ENCODE peak calls at places on chromosomes 6 and 20, in seven cellular contexts. H, D, P, U, V, R and M are unnamed samples.

GRCh38 chr20:2142649-2143048 is 41.0 kb downstream of the STK35 start:
- DNase-seq in H (no peak), D (no peak), P (no peak), U (no peak), V (no peak), R (no peak), M (no peak)

GRCh38 chr20:32945710-32946221 is 58.5 kb downstream of the SUN5 start:
- DNase-seq in H (no peak), D (peak; percentile 21), P (peak; percentile 49), U (no peak), V (peak; percentile 51), R (no peak), M (peak; percentile 67)

GRCh38 chr6:157131250-157131649 is 192.1 kb downstream of the TMEM242 start:
- DNase-seq in H (no peak), D (no peak), P (no peak), U (no peak), V (no peak), R (no peak), M (no peak)

GRCh38 chr6:9292975-9293374 is 857.6 kb upstream of the SLC35B3 start:
- DNase-seq in H (no peak), D (no peak), P (no peak), U (no peak), V (no peak), R (no peak), M (no peak)

GRCh38 chr6:149007846-149008245 is 261.0 kb downstream of the UST start:
- DNase-seq in H (no peak), D (no peak), P (no peak), U (no peak), V (no peak), R (no peak), M (no peak)

GRCh38 chr6:157090736-157091135 is 232.6 kb downstream of the TMEM242 start:
- DNase-seq in H (no peak), D (no peak), P (no peak), U (no peak), V (no peak), R (no peak), M (no peak)

GRCh38 chr6:13447949-13448724 is 39.3 kb downstream of the GFOD1 start:
- DNase-seq in H (no peak), D (no peak), P (no peak), U (no peak), V (no peak), R (no peak), M (no peak)

GRCh38 chr6:139591075-139591474 is 216.6 kb upstream of the CITED2 start:
- DNase-seq in H (no peak), D (no peak), P (no peak), U (no peak), V (no peak), R (no peak), M (no peak)

GRCh38 chr6:31734703-31735500 is 1.4 kb downstream of the CLIC1 start:
- DNase-seq in H (peak; percentile 59), D (no peak), P (peak; percentile 64), U (no peak), V (peak; percentile 70), R (no peak), M (peak; percentile 35)

DNA sequence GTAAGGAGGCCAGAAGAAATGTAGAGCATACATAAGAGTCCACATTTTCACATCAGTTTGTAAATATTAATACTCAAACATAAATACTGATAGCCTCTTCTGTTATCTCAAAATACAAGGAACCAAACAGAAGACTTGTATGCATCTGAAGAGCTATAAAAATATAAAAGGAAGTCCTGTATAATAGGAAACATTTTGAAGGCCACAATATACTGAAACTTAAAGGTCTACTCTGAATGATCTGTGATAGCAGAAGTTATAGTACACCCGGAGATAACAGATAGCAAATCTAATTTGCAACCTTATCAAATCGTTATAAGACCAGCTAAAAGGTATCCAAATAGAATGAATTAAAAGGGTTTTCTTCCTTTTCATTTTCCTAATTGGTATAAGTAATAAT is 111.2 kb downstream of the HIVEP2 start:
- DNase-seq in H (no peak), D (no peak), P (no peak), U (no peak), V (no peak), R (no peak), M (no peak)
- H3K4me1 ChIP-seq in H (peaks cover 35% of the 10 kb centered on the region), D (peaks cover 24% of the 10 kb centered on the region), P (peaks cover 25% of the 10 kb centered on the region), U (no peaks in the 10 kb centered on the region), V (peaks cover 30% of the 10 kb centered on the region), R (no peaks in the 10 kb centered on the region), M (peaks cover 57% of the 10 kb centered on the region)

GRCh38 chr6:129685640-129686031 is 24.3 kb downstream of the ARHGAP18 start:
- DNase-seq in H (no peak), D (no peak), P (no peak), U (no peak), V (no peak), R (no peak), M (no peak)

GRCh38 chr6:129683606-129684322 is 26.2 kb downstream of the ARHGAP18 start:
- DNase-seq in H (peak; percentile 86), D (peak; percentile 87), P (no peak), U (peak; percentile 66), V (peak; percentile 88), R (peak; percentile 75), M (peak; percentile 50)

GRCh38 chr6:129686941-129687627 is 22.9 kb downstream of the ARHGAP18 start:
- DNase-seq in H (no peak), D (no peak), P (no peak), U (no peak), V (no peak), R (no peak), M (peak; percentile 76)

GRCh38 chr6:129684323-129684884 is 25.6 kb downstream of the ARHGAP18 start:
- DNase-seq in H (no peak), D (no peak), P (no peak), U (no peak), V (no peak), R (no peak), M (no peak)

DNA sequence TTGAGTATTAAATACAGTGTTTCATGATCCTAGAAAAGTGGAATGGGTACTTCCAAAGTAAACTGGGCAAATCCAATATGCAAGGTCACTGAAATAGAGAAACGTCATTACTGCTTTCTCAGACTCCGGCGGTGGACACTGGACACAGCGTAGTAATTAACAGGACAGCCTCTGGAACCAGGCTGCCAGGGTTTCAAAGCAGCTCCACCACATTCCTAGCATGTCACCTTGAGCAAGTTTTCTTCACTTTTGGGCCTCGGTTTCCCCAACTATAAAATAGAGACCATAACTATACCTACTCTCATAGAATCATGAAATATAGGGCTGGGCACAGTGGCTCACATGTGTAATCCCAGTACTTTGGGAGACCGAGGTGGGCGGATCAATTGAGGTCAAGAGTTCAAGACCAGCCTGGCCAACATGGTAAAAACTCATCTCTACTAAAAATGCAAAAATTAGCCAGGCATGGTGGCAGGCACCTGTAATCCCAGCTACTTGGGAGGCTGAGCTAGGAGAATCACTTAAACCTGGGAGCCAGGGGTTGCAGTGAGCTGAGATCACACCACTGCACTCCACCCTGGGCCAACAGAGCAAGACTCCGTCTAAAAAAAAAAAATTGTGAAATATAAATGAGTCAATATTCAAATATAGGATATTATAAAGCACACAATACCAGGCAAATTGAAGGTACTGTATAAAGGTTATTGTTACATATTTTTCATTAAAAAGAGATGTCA is 24.9 kb downstream of the ARHGAP18 start:
- DNase-seq in H (no peak), D (no peak), P (no peak), U (no peak), V (no peak), R (no peak), M (no peak)
- H3K4me1 ChIP-seq in H (peaks cover 41% of the 10 kb centered on the region), D (peaks cover 100% of the 10 kb centered on the region), P (no peaks in the 10 kb centered on the region), U (peaks cover 18% of the 10 kb centered on the region), V (peaks cover 18% of the 10 kb centered on the region), R (peaks cover 38% of the 10 kb centered on the region), M (peaks cover 43% of the 10 kb centered on the region)

GRCh38 chr6:43773050-43773956 is 3.3 kb downstream of the VEGFA start:
- DNase-seq in H (peak; percentile 68), D (peak; percentile 44), P (peak; percentile 72), U (peak; percentile 27), V (peak; percentile 76), R (peak; percentile 84), M (no peak)

GRCh38 chr6:43774776-43775583 is 5.0 kb downstream of the VEGFA start:
- DNase-seq in H (peak; percentile 57), D (no peak), P (peak; percentile 77), U (peak; percentile 79), V (peak; percentile 58), R (peak; percentile 89), M (peak; percentile 29)

GRCh38 chr6:43776115-43776798 is 6.2 kb downstream of the VEGFA start:
- DNase-seq in H (no peak), D (no peak), P (no peak), U (no peak), V (no peak), R (peak; percentile 51), M (no peak)

GRCh38 chr6:43772571-43773049 is 2.6 kb downstream of the VEGFA start:
- DNase-seq in H (peak; percentile 28), D (no peak), P (peak; percentile 79), U (no peak), V (no peak), R (no peak), M (no peak)

GRCh38 chr6:43773981-43774775 is 4.2 kb downstream of the VEGFA start:
- DNase-seq in H (no peak), D (no peak), P (no peak), U (no peak), V (no peak), R (peak; percentile 33), M (no peak)
- H3K4me1 ChIP-seq in H (peaks cover 30% of the 10 kb centered on the region), D (peaks cover 50% of the 10 kb centered on the region), P (peaks cover 10% of the 10 kb centered on the region), U (peaks cover 34% of the 10 kb centered on the region), V (peaks cover 21% of the 10 kb centered on the region), R (peaks cover 32% of the 10 kb centered on the region), M (peaks cover 33% of the 10 kb centered on the region)

GRCh38 chr6:163427498-163428254 is 13.2 kb downstream of the QKI start:
- DNase-seq in H (peak; percentile 66), D (peak; percentile 16), P (no peak), U (no peak), V (peak; percentile 47), R (no peak), M (peak; percentile 37)
- H3K4me1 ChIP-seq in H (peaks cover 37% of the 10 kb centered on the region), D (no peaks in the 10 kb centered on the region), P (peaks cover 82% of the 10 kb centered on the region), U (peaks cover 5% of the 10 kb centered on the region), V (peaks cover 4% of the 10 kb centered on the region), R (peaks cover 62% of the 10 kb centered on the region), M (no peaks in the 10 kb centered on the region)

GRCh38 chr20:50283922-50284810 is 93.5 kb downstream of the CEBPB start:
- DNase-seq in H (peak; percentile 80), D (peak; percentile 74), P (no peak), U (peak; percentile 69), V (peak; percentile 76), R (peak; percentile 90), M (no peak)

GRCh38 chr20:50286174-50286511 is 95.5 kb downstream of the CEBPB start:
- DNase-seq in H (no peak), D (no peak), P (no peak), U (no peak), V (no peak), R (no peak), M (no peak)

GRCh38 chr20:50285376-50286173 is 94.9 kb downstream of the CEBPB start:
- DNase-seq in H (no peak), D (no peak), P (no peak), U (no peak), V (peak; percentile 34), R (no peak), M (no peak)

GRCh38 chr20:50283370-50283769 is 92.7 kb downstream of the CEBPB start:
- DNase-seq in H (no peak), D (no peak), P (no peak), U (no peak), V (no peak), R (no peak), M (no peak)

GRCh38 chr20:50284811-50285375 is 94.3 kb downstream of the CEBPB start:
- DNase-seq in H (no peak), D (no peak), P (peak; percentile 39), U (no peak), V (no peak), R (no peak), M (no peak)
- H3K4me1 ChIP-seq in H (peaks cover 73% of the 10 kb centered on the region), D (peaks cover 68% of the 10 kb centered on the region), P (peaks cover 5% of the 10 kb centered on the region), U (peaks cover 28% of the 10 kb centered on the region), V (peaks cover 23% of the 10 kb centered on the region), R (peaks cover 41% of the 10 kb centered on the region), M (no peaks in the 10 kb centered on the region)